ENCODE peak calls at places on chromosomes 1 and 21, in five cellular contexts. B is GM10248, Q is astrocyte of the spinal cord, I is uterus, H is SK-MEL-5. X is an unnamed sample.

GRCh38 chr21:34530264-34530663 is 18.3 kb upstream of the KCNE1 start:
- DNase-seq in B (no peak), Q (peak), I (no peak), H (no peak), X (peak)

GRCh38 chr1:36781098-36781497 is 253.2 kb downstream of the GRIK3 start:
- DNase-seq in B (no peak), Q (no peak), I (no peak), H (no peak), X (no peak)

GRCh38 chr1:29651684-29652665 is 415.7 kb downstream of the PTPRU start:
- DNase-seq in B (no peak), Q (no peak), I (no peak), H (no peak), X (no peak)

GRCh38 chr1:225201447-225201846 is 226.4 kb downstream of the LBR start:
- DNase-seq in B (no peak), Q (no peak), I (no peak), H (no peak), X (no peak)

GRCh38 chr1:223742861-223743517 is 30.6 kb downstream of the CAPN2 start:
- DNase-seq in B (no peak), Q (no peak), I (no peak), H (no peak), X (peak)

GRCh38 chr21:27423906-27424595 is 457.2 kb upstream of the ADAMTS5 start:
- DNase-seq in B (no peak), Q (peak), I (no peak), H (no peak), X (peak)

GRCh38 chr1:65584399-65584798 is 163.9 kb downstream of the LEPR start:
- DNase-seq in B (no peak), Q (no peak), I (no peak), H (no peak), X (no peak)

GRCh38 chr1:47409311-47410085 is 6.6 kb upstream of the FOXE3 start:
- DNase-seq in B (no peak), Q (peak), I (no peak), H (no peak), X (no peak)

GRCh38 chr1:206854401-206855129 is 10.9 kb upstream of the IL20 start:
- DNase-seq in B (no peak), Q (peak), I (no peak), H (no peak), X (peak)

GRCh38 chr1:205421728-205422127 is at the start of gene LEMD1:
- DNase-seq in B (no peak), Q (no peak), I (no peak), H (peak), X (no peak)

GRCh38 chr1:56502700-56503245 is 76.6 kb downstream of the PLPP3 start:
- DNase-seq in B (no peak), Q (peak), I (no peak), H (no peak), X (no peak)

GRCh38 chr1:24483441-24483840 is 19.2 kb upstream of the RCAN3 start:
- DNase-seq in B (no peak), Q (no peak), I (no peak), H (no peak), X (no peak)

GRCh38 chr1:207849016-207849415 is 61.9 kb downstream of the CD34 start:
- DNase-seq in B (no peak), Q (no peak), I (no peak), H (no peak), X (no peak)

GRCh38 chr1:91092503-91092902 is 70.7 kb upstream of the ZNF644 start:
- DNase-seq in B (no peak), Q (no peak), I (no peak), H (peak), X (peak)

GRCh38 chr1:27785763-27786162 is 12.7 kb downstream of the STX12 start:
- DNase-seq in B (no peak), Q (peak), I (no peak), H (no peak), X (no peak)

GRCh38 chr1:202012544-202013478 is 2.4 kb downstream of the ELF3 start:
- DNase-seq in B (no peak), Q (no peak), I (no peak), H (no peak), X (no peak)

GRCh38 chr1:62530516-62531154 is 66.7 kb upstream of the ANGPTL3 start:
- DNase-seq in B (no peak), Q (peak), I (peak), H (peak), X (no peak)

GRCh38 chr1:45530632-45531135 is 9.0 kb upstream of the PRDX1 start:
- DNase-seq in B (no peak), Q (no peak), I (no peak), H (no peak), X (no peak)

GRCh38 chr1:84271452-84272273 is 29.8 kb upstream of the SAMD13 start:
- DNase-seq in B (peak), Q (peak), I (no peak), H (no peak), X (peak)

GRCh38 chr1:98931134-98931835 is 73.4 kb downstream of the PLPPR5 start:
- DNase-seq in B (no peak), Q (no peak), I (no peak), H (no peak), X (no peak)

GRCh38 chr1:228008391-228009115 is 1.8 kb downstream of the WNT3A start:
- DNase-seq in B (peak), Q (no peak), I (peak), H (no peak), X (no peak)

GRCh38 chr1:243850368-243851128 is 505 bp upstream of the AKT3 start:
- DNase-seq in B (peak), Q (peak), I (peak), H (peak), X (peak)

GRCh38 chr1:221698579-221699349 is 43.1 kb downstream of the DUSP10 start:
- DNase-seq in B (no peak), Q (no peak), I (no peak), H (no peak), X (no peak)

GRCh38 chr1:6783956-6784559 is 1.2 kb upstream of the CAMTA1 start:
- DNase-seq in B (no peak), Q (peak), I (no peak), H (no peak), X (peak)

GRCh38 chr21:35989185-35989735 is 71.1 kb downstream of the SETD4 start:
- DNase-seq in B (no peak), Q (peak), I (no peak), H (no peak), X (no peak)

GRCh38 chr21:45248301-45248892 is 39.3 kb downstream of the POFUT2 start:
- DNase-seq in B (no peak), Q (no peak), I (no peak), H (no peak), X (no peak)

GRCh38 chr21:27590271-27590670 is 623.4 kb upstream of the ADAMTS5 start:
- DNase-seq in B (no peak), Q (peak), I (peak), H (no peak), X (peak)

X was measured in A172.